ENCODE peak calls at places on chromosomes 12 and 14, in four cellular contexts. P is GM23248, A is neuronal stem cell, U is HFF-Myc. B is an unnamed sample.

GRCh38 chr14:100374270-100374669 is 51.1 kb downstream of the SLC25A47 start:
- DNase-seq in P (no peak), U (no peak), A (no peak), B (no peak)

GRCh38 chr14:81110186-81110585 is 110.6 kb downstream of the GTF2A1 start:
- DNase-seq in A (no peak), U (no peak), P (no peak), B (no peak)

GRCh38 chr12:124352839-124353238 is 57.9 kb downstream of the RFLNA start:
- DNase-seq in U (peak; percentile 22), A (no peak), P (no peak), B (peak; percentile 45)

GRCh38 chr12:130988261-130989175 is 34.8 kb downstream of the ADGRD1 start:
- DNase-seq in U (no peak), P (no peak), A (no peak), B (no peak)

GRCh38 chr12:644293-644639 is 19.0 kb downstream of the NINJ2 start:
- DNase-seq in P (no peak), U (no peak), A (no peak), B (no peak)

GRCh38 chr12:31120392-31121008 is 46.8 kb downstream of the DDX11 start:
- DNase-seq in P (no peak), A (peak; percentile 5), U (no peak), B (no peak)

GRCh38 chr12:93841671-93842070 is 164.5 kb downstream of the CRADD start:
- DNase-seq in U (no peak), A (no peak), P (no peak), B (no peak)

GRCh38 chr12:28065889-28066630 is 93.5 kb upstream of the PTHLH start:
- DNase-seq in U (no peak), A (no peak), P (no peak), B (no peak)

GRCh38 chr12:96070670-96071279 is 35.4 kb upstream of the LTA4H start:
- DNase-seq in P (peak; percentile 57), U (no peak), A (no peak), B (peak; percentile 46)

GRCh38 chr12:447132-447531 is 12.6 kb upstream of the B4GALNT3 start:
- DNase-seq in P (peak; percentile 50), A (no peak), U (no peak), B (no peak)

GRCh38 chr12:8912910-8913309 is 1.4 kb upstream of the PHC1 start:
- DNase-seq in U (no peak), P (peak; percentile 22), A (no peak), B (no peak)

GRCh38 chr12:31029916-31030562 is 43.6 kb upstream of the DDX11 start:
- DNase-seq in A (no peak), U (no peak), P (no peak), B (no peak)

GRCh38 chr14:90979451-90979850 is 81.0 kb downstream of the RPS6KA5 start:
- DNase-seq in A (no peak), U (no peak), P (no peak), B (no peak)

GRCh38 chr12:11761869-11762567 is 112.5 kb downstream of the ETV6 start:
- DNase-seq in U (no peak), P (no peak), A (no peak), B (no peak)

GRCh38 chr14:64879635-64880381 is at the start of gene SPTB:
- DNase-seq in P (peak; percentile 8), U (no peak), A (peak; percentile 27), B (no peak)

GRCh38 chr14:64873506-64874220 is 6.0 kb downstream of the SPTB start:
- DNase-seq in P (peak; percentile 34), A (no peak), U (no peak), B (peak; percentile 28)

GRCh38 chr14:64880382-64881121 is 845 bp upstream of the SPTB start:
- DNase-seq in U (no peak), P (peak; percentile 6), A (peak; percentile 57), B (no peak)

GRCh38 chr14:64875350-64875749 is 4.4 kb downstream of the SPTB start:
- DNase-seq in A (no peak), P (no peak), U (no peak), B (no peak)

DNA sequence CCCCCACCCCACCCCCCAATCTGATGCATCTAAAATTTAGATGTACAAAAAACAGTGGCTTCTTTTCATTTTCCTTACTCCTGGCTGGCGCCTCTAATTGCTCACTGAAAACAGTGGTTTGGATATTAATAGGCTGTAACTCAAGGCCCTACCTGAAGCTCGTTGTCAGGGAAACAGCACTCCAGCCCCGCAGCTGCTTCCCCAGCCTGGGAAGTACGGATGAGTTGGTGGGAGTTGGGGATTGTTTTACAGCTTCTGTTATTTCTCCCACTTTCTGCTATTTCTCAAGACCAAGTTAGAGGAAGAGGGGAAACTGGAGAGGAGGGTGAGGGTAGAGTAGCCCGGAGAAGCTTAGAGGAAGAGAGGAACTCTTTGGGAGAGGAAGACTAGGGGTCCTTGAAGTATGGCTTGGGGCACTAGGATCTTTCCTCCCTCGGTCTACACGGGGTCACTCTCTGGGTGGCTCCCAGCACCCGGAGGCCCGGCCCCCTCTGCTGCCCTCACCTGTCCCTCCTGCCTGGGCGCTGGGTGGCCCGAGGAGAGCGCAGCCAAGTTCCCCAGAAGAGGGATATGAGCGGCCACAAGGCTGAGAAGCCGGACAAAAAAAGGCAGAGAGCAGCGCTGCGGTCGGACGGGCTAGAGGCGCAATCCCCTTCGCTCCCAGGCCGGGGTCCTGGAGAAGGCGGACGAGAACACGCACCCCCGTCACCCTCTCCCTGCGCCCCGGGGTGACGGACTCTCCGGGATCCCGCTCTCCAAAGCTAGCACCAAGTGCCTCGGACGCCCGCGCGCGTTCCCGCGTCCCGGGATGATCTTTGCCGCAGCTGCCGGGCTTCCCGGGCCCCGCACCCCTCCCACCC is 702 bp downstream of the SPTB start:
- DNase-seq in U (no peak), P (peak; percentile 5), A (peak; percentile 17), B (no peak)
- H3K4me3 ChIP-seq in U (no peak overlapping the region), P (peak overlapping the region; percentile 33), A (peak overlapping the region; percentile 40), B (no peak overlapping the region)

DNA sequence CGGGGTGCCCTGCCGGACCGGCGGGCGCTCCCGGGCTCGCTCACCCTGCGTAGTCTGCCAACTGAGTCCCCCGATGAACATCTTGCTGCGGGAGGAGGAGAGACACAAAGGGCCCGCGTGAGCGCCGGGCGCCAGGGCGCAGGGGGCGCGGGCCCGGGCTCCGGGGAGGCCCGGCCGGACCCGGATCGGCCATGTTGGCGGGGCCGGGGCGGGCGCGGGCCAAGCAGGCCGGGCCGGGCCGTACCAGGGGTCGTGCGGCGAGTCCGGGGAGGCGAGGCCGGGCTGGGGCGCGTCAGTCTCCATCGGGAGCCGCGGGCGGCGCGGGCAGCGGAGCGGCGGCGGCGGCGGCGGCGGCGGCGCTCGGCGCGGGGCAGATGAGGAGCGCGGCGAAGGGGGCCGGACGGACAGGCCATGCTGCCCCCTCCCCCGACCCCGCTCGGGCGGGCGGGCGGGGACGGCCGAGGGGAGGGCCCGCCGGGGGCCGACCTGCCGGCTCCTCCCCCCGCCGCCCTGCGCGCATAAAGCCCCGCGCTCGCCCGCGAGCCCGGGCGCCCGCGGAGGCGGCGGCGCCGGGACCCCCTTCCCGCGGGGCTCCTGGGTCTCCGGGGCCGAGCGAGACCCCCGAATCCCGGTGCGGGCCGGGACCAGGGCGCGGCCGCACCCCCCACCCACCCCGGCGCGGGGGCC is at the start of gene MSI1:
- DNase-seq in A (no peak), P (peak; percentile 42), U (no peak), B (no peak)
- H3K4me3 ChIP-seq in A (peak within 1 kb of the TSS; percentile 89), P (peak within 1 kb of the TSS; percentile 29), U (peak within 1 kb of the TSS; percentile 25), B (peak within 1 kb of the TSS; percentile 3)

GRCh38 chr12:79414252-79414651 is 276.5 kb downstream of the PAWR start:
- DNase-seq in A (no peak), P (no peak), U (no peak), B (no peak)

GRCh38 chr12:79415296-79415695 is 275.5 kb downstream of the PAWR start:
- DNase-seq in P (no peak), U (no peak), A (no peak), B (no peak)

GRCh38 chr12:79415754-79416435 is 274.9 kb downstream of the PAWR start:
- DNase-seq in A (no peak), P (peak; percentile 15), U (no peak), B (peak; percentile 60)

GRCh38 chr12:79411791-79412190 is 279.0 kb downstream of the PAWR start:
- DNase-seq in U (no peak), A (no peak), P (no peak), B (no peak)

GRCh38 chr12:79413796-79414195 is 277.0 kb downstream of the PAWR start:
- DNase-seq in U (no peak), A (no peak), P (no peak), B (no peak)
- H3K4me3 ChIP-seq in U (no peak overlapping the region), A (no peak overlapping the region), P (no peak overlapping the region), B (no peak overlapping the region)

GRCh38 chr14:20683125-20683895 is 1.1 kb upstream of the RNASE4 start:
- DNase-seq in A (peak; percentile 89), P (peak; percentile 89), U (peak; percentile 93), B (peak; percentile 95)
- H3K4me3 ChIP-seq in A (peak overlapping the region; percentile 88), P (peak overlapping the region; percentile 95), U (peak overlapping the region; percentile 82), B (peak overlapping the region; percentile 88)

GRCh38 chr14:23297878-23298277 is 4.8 kb downstream of the PPP1R3E start:
- DNase-seq in P (no peak), U (no peak), A (no peak), B (no peak)

GRCh38 chr14:23299558-23299957 is 3.1 kb downstream of the PPP1R3E start:
- DNase-seq in P (peak; percentile 81), U (no peak), A (no peak), B (peak; percentile 77)

GRCh38 chr14:23299986-23300686 is 2.5 kb downstream of the PPP1R3E start:
- DNase-seq in P (no peak), U (no peak), A (no peak), B (no peak)

GRCh38 chr14:23300687-23301223 is 1.9 kb downstream of the PPP1R3E start:
- DNase-seq in P (peak; percentile 64), U (no peak), A (no peak), B (no peak)

DNA sequence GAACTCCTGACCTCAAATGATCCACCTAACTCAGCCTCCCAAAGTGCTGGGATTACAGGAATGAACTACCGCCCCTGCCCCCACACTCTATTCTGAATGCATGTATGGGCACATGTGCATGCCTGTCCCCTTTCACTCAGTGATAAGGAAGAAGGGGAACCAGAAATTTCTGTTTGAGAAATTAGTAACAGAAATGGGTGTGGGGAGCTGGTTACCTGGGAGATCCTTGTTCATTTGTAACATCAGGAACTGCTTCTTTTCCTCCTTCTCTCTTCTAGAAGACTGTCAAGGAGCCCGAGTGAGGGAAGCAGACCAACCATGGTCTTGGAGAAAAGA is 3.5 kb downstream of the PPP1R3E start:
- DNase-seq in A (no peak), P (no peak), U (no peak), B (no peak)
- H3K4me3 ChIP-seq in A (no peak overlapping the region), P (peak overlapping the region; percentile 33), U (no peak overlapping the region), B (no peak overlapping the region)

DNA sequence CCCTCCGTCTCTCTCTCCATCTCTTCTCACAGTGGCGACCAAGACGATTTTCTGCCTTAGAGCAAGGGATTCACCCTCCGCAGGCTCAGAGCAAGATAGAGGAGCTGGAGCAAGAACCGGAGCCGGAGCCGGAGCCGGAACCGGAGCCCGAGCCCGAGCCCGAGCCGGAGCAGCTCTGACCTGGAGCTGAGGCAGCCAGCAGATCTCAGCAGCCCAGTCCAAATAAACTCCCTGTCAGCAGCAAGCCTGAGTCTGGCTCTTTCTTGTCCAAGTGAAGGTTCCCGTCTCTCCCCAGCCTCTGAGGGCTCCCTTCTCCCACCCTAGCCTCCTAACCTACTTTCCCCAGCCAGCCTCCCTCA is 5.9 kb downstream of the LAG3 start:
- DNase-seq in U (no peak), P (peak; percentile 78), A (no peak), B (peak; percentile 62)
- H3K4me3 ChIP-seq in U (peak overlapping the region; percentile 38), P (peak overlapping the region; percentile 75), A (no peak overlapping the region), B (peak overlapping the region; percentile 53)

DNA sequence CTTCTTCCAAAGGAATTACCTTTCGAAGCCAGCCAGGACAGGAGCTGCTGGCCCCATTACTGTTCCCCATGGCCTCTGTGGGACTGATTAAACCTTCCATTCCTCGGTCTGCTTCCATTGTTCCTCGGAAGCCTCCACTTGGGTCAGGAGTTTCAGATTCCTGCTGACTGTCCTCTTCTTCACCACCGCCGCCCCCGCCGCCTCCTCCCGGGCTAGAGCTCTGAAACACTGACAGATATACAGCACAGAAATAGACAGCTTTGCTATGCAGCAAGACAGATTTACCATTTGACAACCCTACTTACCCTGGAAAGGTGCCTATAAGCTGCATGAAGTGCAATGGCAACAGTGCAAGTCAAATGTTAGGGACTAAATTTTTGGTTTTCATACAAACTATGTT is 21.8 kb downstream of the ZC2HC1C start:
- DNase-seq in P (no peak), U (no peak), A (no peak), B (no peak)
- H3K4me3 ChIP-seq in P (no peak overlapping the region), U (no peak overlapping the region), A (no peak overlapping the region), B (no peak overlapping the region)